ENCODE peak calls at places on chromosomes 16 and 17, in four cellular contexts. O is neural progenitor cell; E is A549; R is stimulated activated CD8-positive, alpha-beta memory T cell treated with anti-CD3 and anti-CD28 coated beads, Interleukin-7, amount 100 ng/mL, for 1 hour. Z is an unnamed sample.
A peak's percentile ranks its signal among the peaks of the same experiment; 100 is the strongest.

GRCh38 chr17:56291226-56291805 is 138.0 kb downstream of the ANKFN1 start:
- DNase-seq in O (no peak), E (no peak), R (no peak), Z (no peak)

GRCh38 chr16:67528222-67528869 is at the start of gene RIPOR1:
- DNase-seq in O (peak; percentile 80), E (peak; percentile 42), R (no peak), Z (no peak)

GRCh38 chr17:31494259-31495048 is 103.0 kb downstream of the RAB11FIP4 start:
- DNase-seq in O (no peak), E (no peak), R (no peak), Z (no peak)

GRCh38 chr17:80259642-80260535 is 763 bp upstream of the RNF213 start:
- DNase-seq in O (peak; percentile 92), E (peak; percentile 85), R (no peak), Z (peak; percentile 88)

GRCh38 chr17:44900894-44901293 is 1.6 kb upstream of the EFTUD2 start:
- DNase-seq in O (no peak), E (peak; percentile 58), R (no peak), Z (peak; percentile 53)

GRCh38 chr17:48795444-48796162 is 21.4 kb downstream of the TTLL6 start:
- DNase-seq in O (no peak), E (peak; percentile 92), R (no peak), Z (peak; percentile 86)

GRCh38 chr16:5730783-5731182 is 633.2 kb upstream of the EEF2KMT start:
- DNase-seq in O (no peak), E (no peak), R (no peak), Z (no peak)

GRCh38 chr16:62363451-62363850 is 327.2 kb upstream of the CDH8 start:
- DNase-seq in O (peak; percentile 73), E (no peak), R (no peak), Z (no peak)

GRCh38 chr17:79298801-79299200 is 224.2 kb downstream of the ENGASE start:
- DNase-seq in O (no peak), E (no peak), R (no peak), Z (no peak)

GRCh38 chr17:60091908-60092331 is 13.2 kb upstream of the HEATR6 start:
- DNase-seq in O (no peak), E (no peak), R (no peak), Z (no peak)

GRCh38 chr17:2706911-2707510 is 4.6 kb downstream of the CLUH start:
- DNase-seq in O (no peak), E (no peak), R (no peak), Z (no peak)

GRCh38 chr16:23842137-23842600 is 6.4 kb downstream of the PRKCB start:
- DNase-seq in O (no peak), E (no peak), R (no peak), Z (no peak)

GRCh38 chr17:39928868-39929651 is 1.5 kb downstream of the LRRC3C start:
- DNase-seq in O (no peak), E (peak; percentile 62), R (no peak), Z (peak; percentile 50)

GRCh38 chr17:76881408-76881807 is 13.2 kb downstream of the MGAT5B start:
- DNase-seq in O (no peak), E (no peak), R (no peak), Z (no peak)

GRCh38 chr16:14132696-14133048 is 61.6 kb downstream of the MRTFB start:
- DNase-seq in O (no peak), E (no peak), R (no peak), Z (no peak)

GRCh38 chr16:60166111-60166510 is 1432.0 kb upstream of the GOT2 start:
- DNase-seq in O (no peak), E (no peak), R (no peak), Z (no peak)

GRCh38 chr16:83530293-83530692 is 277.5 kb upstream of the HSBP1 start:
- DNase-seq in O (no peak), E (no peak), R (no peak), Z (no peak)

GRCh38 chr16:1772362-1772907 is at the start of gene EME2:
- DNase-seq in O (peak; percentile 54), E (peak; percentile 64), R (no peak), Z (peak; percentile 55)

GRCh38 chr17:5282639-5283217 is 644 bp downstream of the RABEP1 start:
- DNase-seq in O (no peak), E (peak; percentile 47), R (peak; percentile 4), Z (no peak)

GRCh38 chr16:80518436-80518835 is 22.4 kb upstream of the DYNLRB2 start:
- DNase-seq in O (no peak), E (no peak), R (no peak), Z (peak; percentile 20)

GRCh38 chr17:47990962-47991731 is 20.2 kb downstream of the CDK5RAP3 start:
- DNase-seq in O (peak; percentile 89), E (no peak), R (no peak), Z (no peak)

GRCh38 chr17:57092171-57092570 is 7.1 kb downstream of the AKAP1 start:
- DNase-seq in O (no peak), E (no peak), R (no peak), Z (no peak)

GRCh38 chr16:23716484-23716883 is 3.5 kb upstream of the ERN2 start:
- DNase-seq in O (no peak), E (no peak), R (no peak), Z (no peak)

GRCh38 chr17:4152471-4152870 is 9.5 kb downstream of the CYB5D2 start:
- DNase-seq in O (no peak), E (no peak), R (no peak), Z (no peak)

GRCh38 chr17:36779550-36779949 is 157.7 kb upstream of the LHX1 start:
- DNase-seq in O (no peak), E (no peak), R (no peak), Z (no peak)

GRCh38 chr17:27879987-27880608 is 13.1 kb downstream of the LYRM9 start:
- DNase-seq in O (peak; percentile 87), E (peak; percentile 70), R (peak; percentile 36), Z (peak; percentile 44)

GRCh38 chr16:592518-593306 is 2.8 kb downstream of the RAB40C start:
- DNase-seq in O (no peak), E (no peak), R (no peak), Z (peak; percentile 50)

GRCh38 chr17:49575524-49576120 is at the start of gene NXPH3:
- DNase-seq in O (peak; percentile 91), E (peak; percentile 64), R (peak; percentile 23), Z (no peak)

GRCh38 chr16:51156836-51157235 is 5.8 kb upstream of the SALL1 start:
- DNase-seq in O (no peak), E (no peak), R (no peak), Z (no peak)

GRCh38 chr16:87017388-87018012 is 299.7 kb downstream of the C16orf95 start:
- DNase-seq in O (peak; percentile 51), E (peak; percentile 84), R (no peak), Z (peak; percentile 86)

GRCh38 chr16:72840591-72841381 is 207.1 kb downstream of the ZFHX3 start:
- DNase-seq in O (no peak), E (no peak), R (no peak), Z (no peak)

GRCh38 chr16:59997706-59998105 is 1263.6 kb upstream of the GOT2 start:
- DNase-seq in O (no peak), E (no peak), R (no peak), Z (no peak)

GRCh38 chr16:22734313-22734869 is 79.6 kb upstream of the HS3ST2 start:
- DNase-seq in O (no peak), E (no peak), R (no peak), Z (no peak)

GRCh38 chr17:78694805-78695531 is 87.1 kb downstream of the CYTH1 start:
- DNase-seq in O (no peak), E (no peak), R (no peak), Z (no peak)

GRCh38 chr16:71524566-71525553 is 1.4 kb upstream of the CHST4 start:
- DNase-seq in O (no peak), E (no peak), R (no peak), Z (no peak)